ENCODE peak calls at places on chromosomes 1 and 21, in eight cellular contexts. Q is cardiac muscle cell, J is neural crest cell, Z is coronary artery, D is ascending aorta, S is progenitor cell of endocrine pancreas, X is CD14-positive monocyte, W is brain microvascular endothelial cell. A is an unnamed sample.

GRCh38 chr1:227776277-227776676 is 39.2 kb upstream of the PRSS38 start:
- DNase-seq in D (no peak), Q (peak; percentile 46), W (peak; percentile 86), Z (no peak), X (no peak), J (no peak), S (no peak), A (no peak)

GRCh38 chr21:40422851-40423635 is 423.9 kb downstream of the DSCAM start:
- DNase-seq in J (no peak), Z (no peak), Q (no peak), W (no peak), X (no peak), S (no peak), D (no peak), A (no peak)

GRCh38 chr1:44407430-44408180 is 2.5 kb downstream of the RNF220 start:
- DNase-seq in Q (no peak), W (no peak), X (no peak), J (peak; percentile 31), D (no peak), S (peak; percentile 25), Z (no peak), A (peak; percentile 92)

GRCh38 chr1:220321758-220322157 is 49.5 kb upstream of the RAB3GAP2 start:
- DNase-seq in X (no peak), W (no peak), Q (no peak), J (no peak), D (no peak), Z (no peak), S (no peak), A (no peak)

GRCh38 chr1:199448641-199449040 is 578.9 kb upstream of the NR5A2 start:
- DNase-seq in J (no peak), D (no peak), S (no peak), W (no peak), Q (peak; percentile 3), X (no peak), Z (no peak), A (no peak)

GRCh38 chr1:180061019-180061418 is 93.7 kb upstream of the QSOX1 start:
- DNase-seq in J (no peak), W (no peak), X (no peak), S (no peak), Z (no peak), D (no peak), Q (no peak), A (no peak)

GRCh38 chr1:112704511-112704907 is 2.4 kb downstream of the RHOC start:
- DNase-seq in D (no peak), W (no peak), X (no peak), S (no peak), Z (no peak), Q (no peak), J (no peak), A (no peak)

GRCh38 chr1:178513278-178513983 is 522 bp downstream of the TEX35 start:
- DNase-seq in S (no peak), D (no peak), Z (no peak), J (no peak), W (no peak), Q (peak; percentile 78), X (no peak), A (no peak)

GRCh38 chr1:31181515-31182343 is 58.0 kb downstream of the NKAIN1 start:
- DNase-seq in Z (no peak), D (no peak), W (peak; percentile 29), S (peak; percentile 54), X (no peak), J (peak; percentile 57), Q (peak; percentile 66), A (no peak)

GRCh38 chr1:92949937-92950817 is 11.1 kb downstream of the DIPK1A start:
- DNase-seq in S (no peak), J (no peak), X (no peak), Z (no peak), Q (peak; percentile 77), D (no peak), W (peak; percentile 76), A (no peak)

GRCh38 chr1:175221548-175222175 is 29.1 kb upstream of the KIAA0040 start:
- DNase-seq in X (no peak), Z (no peak), S (no peak), J (no peak), Q (peak; percentile 20), W (no peak), D (no peak), A (no peak)

GRCh38 chr21:45129231-45129923 is 55.0 kb downstream of the ADARB1 start:
- DNase-seq in X (no peak), Q (no peak), Z (peak; percentile 79), D (no peak), W (no peak), J (no peak), S (no peak), A (no peak)

DNA sequence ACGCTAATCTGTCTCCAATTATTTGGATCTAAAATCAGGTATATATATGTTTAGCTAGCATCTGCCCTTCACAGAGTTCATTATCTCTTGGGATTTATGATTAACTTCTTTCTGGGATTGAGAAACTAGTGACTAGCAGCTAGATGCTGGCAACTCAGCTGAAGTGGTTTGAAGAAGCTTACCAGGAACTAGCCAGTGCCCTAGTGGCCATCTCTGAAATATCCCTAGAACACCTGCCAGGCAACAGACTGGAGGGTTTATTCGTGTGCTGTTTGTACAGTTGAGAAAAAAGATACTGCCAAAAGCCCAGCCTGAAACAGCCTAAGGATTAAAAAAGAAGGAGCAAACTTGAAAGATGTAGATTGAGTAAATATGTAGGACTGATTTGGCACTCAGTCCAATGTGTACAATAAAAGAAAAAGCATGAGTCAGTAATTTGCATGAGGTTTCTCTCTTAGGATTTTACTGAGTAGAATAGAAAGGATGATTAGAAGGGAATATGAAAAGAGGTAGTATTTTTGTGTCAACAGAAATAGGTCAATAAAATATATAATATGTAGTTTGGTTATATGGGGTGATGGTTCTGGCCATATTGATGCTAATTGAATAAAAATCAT is 1144.6 kb upstream of the ADGRL2 start:
- DNase-seq in J (no peak), Q (no peak), Z (no peak), X (no peak), S (peak; percentile 12), W (peak; percentile 12), D (no peak), A (no peak)
- TF ChIP-seq CTCF in J (peak; percentile 62), Q (no peak), Z (no peak), X (no peak), S (peak; percentile 68), W (peak; percentile 68), D (no peak), A (peak; percentile 66)

DNA sequence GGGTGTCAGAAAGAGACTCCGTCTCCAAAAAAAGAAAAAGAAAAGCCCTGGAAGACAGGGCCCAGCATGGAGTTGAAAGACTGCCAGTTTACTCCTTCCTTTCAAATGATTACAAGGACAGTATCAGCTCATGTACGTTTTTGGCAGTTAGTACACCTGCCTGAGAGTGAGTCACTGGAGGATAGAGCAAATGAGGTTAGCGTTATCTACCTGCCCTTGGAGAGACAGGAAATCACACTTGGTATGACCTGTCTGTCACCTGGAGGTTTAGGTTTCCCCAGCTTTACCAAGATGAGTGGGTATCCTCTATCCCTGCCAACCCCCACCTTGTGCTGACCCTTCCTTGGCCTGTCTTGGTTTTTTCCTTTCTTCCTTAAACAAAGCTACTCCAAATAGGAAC is 96.8 kb upstream of the BMP8A start:
- DNase-seq in W (no peak), Q (no peak), X (no peak), D (no peak), S (no peak), Z (no peak), J (no peak), A (no peak)
- TF ChIP-seq CTCF in W (no peak), Q (no peak), X (no peak), D (no peak), S (no peak), Z (no peak), J (no peak), A (no peak)

DNA sequence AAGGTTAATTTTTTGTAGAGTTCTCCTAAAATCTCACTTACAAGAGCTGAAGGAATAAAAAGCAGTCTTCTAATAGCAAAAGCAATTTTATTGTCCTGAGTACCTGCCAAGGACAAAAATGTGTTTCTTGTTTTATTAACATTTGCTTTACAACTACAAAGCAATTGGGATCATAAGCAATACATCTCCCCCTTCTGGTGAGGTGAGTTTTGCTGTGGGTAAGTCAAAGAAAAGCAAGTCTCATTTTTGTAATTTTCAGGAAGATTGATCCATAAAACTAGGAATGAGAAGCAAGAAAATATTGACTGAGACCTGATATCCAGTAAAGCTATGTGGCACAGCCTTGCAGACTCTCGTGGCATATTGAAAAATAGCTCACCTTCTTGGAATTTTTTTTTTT is 2162.7 kb downstream of the NCAM2 start:
- DNase-seq in D (no peak), X (no peak), W (no peak), Z (no peak), S (no peak), Q (no peak), J (no peak), A (no peak)
- TF ChIP-seq CTCF in D (no peak), X (no peak), W (no peak), Z (no peak), S (peak; percentile 28), Q (no peak), J (no peak), A (peak; percentile 47)

GRCh38 chr1:182484067-182484466 is 34.1 kb downstream of the RGSL1 start:
- DNase-seq in Z (no peak), J (no peak), D (no peak), X (no peak), W (no peak), S (no peak), Q (no peak), A (no peak)

GRCh38 chr1:182485861-182486260 is 35.9 kb downstream of the RGSL1 start:
- DNase-seq in Q (no peak), W (no peak), D (no peak), S (no peak), Z (no peak), X (no peak), J (no peak), A (no peak)

GRCh38 chr1:182488803-182489202 is 38.9 kb downstream of the RGSL1 start:
- DNase-seq in Z (no peak), S (no peak), W (no peak), J (no peak), X (no peak), D (no peak), Q (no peak), A (no peak)

DNA sequence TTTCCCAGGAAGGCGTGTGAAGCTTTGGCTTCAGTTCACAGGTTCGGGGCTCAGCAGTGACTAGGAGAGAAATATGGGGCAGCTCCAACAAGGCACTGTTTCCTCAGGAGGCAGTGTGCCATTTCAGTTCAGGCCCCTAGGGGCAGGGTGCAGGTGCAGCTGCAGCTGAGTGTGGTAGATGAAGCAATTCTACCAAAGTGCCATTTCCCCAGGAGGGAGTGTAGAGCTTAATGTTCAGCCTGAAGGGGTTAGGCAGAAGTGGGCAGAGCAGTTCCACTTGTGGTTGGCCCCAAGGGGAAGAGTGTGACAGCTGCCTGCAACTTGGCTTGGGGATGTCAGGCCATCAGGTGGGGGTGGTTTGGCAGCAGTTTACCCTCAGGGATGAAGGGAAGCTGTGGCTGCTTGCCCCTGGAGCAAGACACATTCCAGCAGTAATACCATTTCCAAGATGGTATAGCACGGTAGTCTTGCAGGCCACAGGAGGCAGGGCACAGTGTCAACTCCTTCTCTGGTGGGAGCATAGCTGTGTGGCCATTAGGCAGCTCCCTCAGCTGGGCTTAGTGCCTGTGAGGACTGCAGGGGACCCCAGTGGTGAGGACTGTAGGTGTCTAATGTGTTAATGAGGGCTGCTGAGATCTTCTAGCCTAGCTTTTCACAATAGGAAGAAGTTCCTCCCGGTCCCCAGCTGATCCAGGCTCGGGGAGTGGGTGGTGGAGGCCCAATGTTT is 34.7 kb downstream of the RGSL1 start:
- DNase-seq in D (no peak), W (no peak), X (peak; percentile 46), Q (no peak), Z (no peak), J (no peak), S (peak; percentile 13), A (no peak)
- TF ChIP-seq CTCF in D (no peak), W (no peak), X (peak; percentile 62), Q (no peak), Z (no peak), J (peak; percentile 46), S (peak; percentile 57), A (peak; percentile 16)